ENCODE peak calls at places on chromosome 22, in seven cellular contexts. A is substantia nigra; N is effector CD4-positive, alpha-beta T cell; K is activated CD4-positive, alpha-beta T cell treated with anti-CD3 and anti-CD28 coated beads, Interleukin-2, amount 50 U/mL, for 48 hours; R is HFFc6; I is GM10248; Z is IMR-90. H is an unnamed sample.

GRCh38 chr22:25736378-25737011 is 5.5 kb upstream of the MYO18B start:
- DNase-seq in A (no peak), N (no peak), K (peak), R (no peak), I (no peak), Z (no peak), H (no peak)

GRCh38 chr22:48382197-48382596 is 1445.5 kb downstream of the BRD1 start:
- DNase-seq in A (no peak), N (no peak), K (no peak), R (no peak), I (no peak), Z (no peak), H (no peak)

GRCh38 chr22:39236321-39237275 is 8.2 kb downstream of the PDGFB start:
- DNase-seq in A (no peak), N (peak), K (peak), R (no peak), I (peak), Z (no peak), H (no peak)

GRCh38 chr22:30038219-30038618 is 42.0 kb upstream of the HORMAD2 start:
- DNase-seq in A (no peak), N (no peak), K (no peak), R (peak), I (no peak), Z (peak), H (no peak)

GRCh38 chr22:38203090-38203810 is 1.5 kb downstream of the MAFF start:
- DNase-seq in A (no peak), N (no peak), K (peak), R (no peak), I (no peak), Z (peak), H (no peak)

GRCh38 chr22:47019012-47019790 is 256.8 kb downstream of the TBC1D22A start:
- DNase-seq in A (no peak), N (no peak), K (no peak), R (no peak), I (no peak), Z (no peak), H (no peak)

GRCh38 chr22:30905696-30906341 is 62.8 kb downstream of the MORC2 start:
- DNase-seq in A (no peak), N (no peak), K (no peak), R (no peak), I (peak), Z (no peak), H (no peak)

GRCh38 chr22:37752189-37753061 is 55.3 kb upstream of the GCAT start:
- DNase-seq in A (peak), N (no peak), K (no peak), R (peak), I (no peak), Z (peak), H (no peak)

GRCh38 chr22:28360846-28361424 is 318.7 kb downstream of the TTC28 start:
- DNase-seq in A (no peak), N (no peak), K (no peak), R (no peak), I (no peak), Z (no peak), H (no peak)

GRCh38 chr22:20438678-20439492 is 1.3 kb upstream of the SCARF2 start:
- DNase-seq in A (no peak), N (no peak), K (no peak), R (no peak), I (peak), Z (no peak), H (no peak)

H was measured in amygdala.